ENCODE peak calls at places on chromosomes 5 and 9, in four cellular contexts. One of them, this sample, is unnamed.

GRCh38 chr5:36070687-36071571 is 4.2 kb upstream of the UGT3A2 start:
- ATAC-seq in Panc1: peak; percentile 66
- ATAC-seq in HCT116: no peak
- ATAC-seq in GM23338: no peak
- ATAC-seq in this sample: no peak

GRCh38 chr5:42718591-42718990 is 38.0 kb upstream of the CCDC152 start:
- ATAC-seq in Panc1: no peak
- ATAC-seq in HCT116: peak; percentile 27
- ATAC-seq in GM23338: no peak
- ATAC-seq in this sample: no peak

GRCh38 chr5:153084476-153084875 is 406.0 kb upstream of the GRIA1 start:
- ATAC-seq in Panc1: no peak
- ATAC-seq in HCT116: no peak
- ATAC-seq in GM23338: no peak
- ATAC-seq in this sample: no peak

GRCh38 chr9:24899463-24899862 is 353.8 kb upstream of the IZUMO3 start:
- ATAC-seq in Panc1: no peak
- ATAC-seq in HCT116: no peak
- ATAC-seq in GM23338: no peak
- ATAC-seq in this sample: no peak

GRCh38 chr5:120615967-120616645 is 152.0 kb downstream of the PRR16 start:
- ATAC-seq in Panc1: no peak
- ATAC-seq in HCT116: no peak
- ATAC-seq in GM23338: peak; percentile 94
- ATAC-seq in this sample: no peak

GRCh38 chr5:133780619-133781280 is 168.4 kb upstream of the FSTL4 start:
- ATAC-seq in Panc1: no peak
- ATAC-seq in HCT116: no peak
- ATAC-seq in GM23338: no peak
- ATAC-seq in this sample: no peak

GRCh38 chr9:134065720-134066419 is 2.0 kb downstream of the BRD3 start:
- ATAC-seq in Panc1: no peak
- ATAC-seq in HCT116: no peak
- ATAC-seq in GM23338: peak; percentile 10
- ATAC-seq in this sample: no peak

GRCh38 chr5:116388564-116389258 is 185.9 kb downstream of the SEMA6A start:
- ATAC-seq in Panc1: no peak
- ATAC-seq in HCT116: no peak
- ATAC-seq in GM23338: peak; percentile 89
- ATAC-seq in this sample: peak; percentile 56

GRCh38 chr5:81525690-81526089 is 131.8 kb upstream of the ACOT12 start:
- ATAC-seq in Panc1: no peak
- ATAC-seq in HCT116: no peak
- ATAC-seq in GM23338: no peak
- ATAC-seq in this sample: no peak

GRCh38 chr5:95961617-95962474 is at the start of gene ELL2:
- ATAC-seq in Panc1: peak; percentile 91
- ATAC-seq in HCT116: peak; percentile 84
- ATAC-seq in GM23338: peak; percentile 57
- ATAC-seq in this sample: peak; percentile 94

GRCh38 chr5:109099081-109099480 is 310.7 kb downstream of the PJA2 start:
- ATAC-seq in Panc1: no peak
- ATAC-seq in HCT116: no peak
- ATAC-seq in GM23338: no peak
- ATAC-seq in this sample: no peak

GRCh38 chr5:172869734-172870133 is 35.7 kb downstream of the ERGIC1 start:
- ATAC-seq in Panc1: no peak
- ATAC-seq in HCT116: no peak
- ATAC-seq in GM23338: no peak
- ATAC-seq in this sample: no peak

GRCh38 chr5:172868924-172869565 is 35.0 kb downstream of the ERGIC1 start:
- ATAC-seq in Panc1: peak; percentile 78
- ATAC-seq in HCT116: peak; percentile 74
- ATAC-seq in GM23338: no peak
- ATAC-seq in this sample: peak; percentile 83

GRCh38 chr5:172871561-172871960 is 37.5 kb downstream of the ERGIC1 start:
- ATAC-seq in Panc1: no peak
- ATAC-seq in HCT116: no peak
- ATAC-seq in GM23338: no peak
- ATAC-seq in this sample: no peak

GRCh38 chr5:172870807-172871431 is 36.9 kb downstream of the ERGIC1 start:
- ATAC-seq in Panc1: no peak
- ATAC-seq in HCT116: no peak
- ATAC-seq in GM23338: peak; percentile 11
- ATAC-seq in this sample: no peak

GRCh38 chr5:172870261-172870806 is 36.3 kb downstream of the ERGIC1 start:
- ATAC-seq in Panc1: no peak
- ATAC-seq in HCT116: no peak
- ATAC-seq in GM23338: no peak
- ATAC-seq in this sample: peak; percentile 33
- TF ChIP-seq POLR2AphosphoS5 in Panc1: no peak
- TF ChIP-seq POLR2AphosphoS5 in HCT116: no peak
- TF ChIP-seq POLR2AphosphoS5 in GM23338: no peak
- TF ChIP-seq POLR2AphosphoS5 in this sample: peak; percentile 95

DNA sequence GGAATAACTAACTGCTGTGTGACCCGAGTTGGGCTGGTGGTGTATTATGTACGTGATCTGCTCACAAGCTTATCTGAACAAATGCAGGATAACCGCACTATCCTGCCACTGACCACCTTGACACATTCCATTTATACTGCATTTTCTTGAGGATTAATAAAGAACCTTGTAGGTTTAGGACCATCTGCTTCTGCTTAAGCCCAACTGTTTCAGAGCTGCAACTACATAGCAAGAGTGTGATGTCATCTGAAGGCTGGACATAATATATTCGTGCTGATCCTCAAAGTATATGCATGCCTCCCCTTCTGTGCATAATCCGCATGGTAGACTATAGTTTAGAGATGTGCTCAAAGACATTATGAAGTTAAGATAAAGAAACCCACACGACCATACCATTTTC is 435.9 kb downstream of the BNC2 start:
- ATAC-seq in Panc1: no peak
- ATAC-seq in HCT116: no peak
- ATAC-seq in GM23338: no peak
- ATAC-seq in this sample: no peak
- H3K27ac ChIP-seq in Panc1: no peak overlapping the region
- H3K27ac ChIP-seq in HCT116: no peak overlapping the region
- H3K27ac ChIP-seq in GM23338: no peak overlapping the region
- H3K27ac ChIP-seq in this sample: no peak overlapping the region

GRCh38 chr5:73307645-73308346 is 134.8 kb downstream of the TMEM174 start:
- ATAC-seq in Panc1: no peak
- ATAC-seq in HCT116: no peak
- ATAC-seq in GM23338: no peak
- ATAC-seq in this sample: no peak

GRCh38 chr5:73312872-73313510 is 135.6 kb downstream of the FOXD1 start:
- ATAC-seq in Panc1: no peak
- ATAC-seq in HCT116: no peak
- ATAC-seq in GM23338: no peak
- ATAC-seq in this sample: no peak

GRCh38 chr5:73314395-73315195 is 134.0 kb downstream of the FOXD1 start:
- ATAC-seq in Panc1: no peak
- ATAC-seq in HCT116: no peak
- ATAC-seq in GM23338: no peak
- ATAC-seq in this sample: no peak

GRCh38 chr5:73312146-73312871 is 136.3 kb downstream of the FOXD1 start:
- ATAC-seq in Panc1: peak; percentile 57
- ATAC-seq in HCT116: peak; percentile 49
- ATAC-seq in GM23338: peak; percentile 52
- ATAC-seq in this sample: no peak

GRCh38 chr5:73311291-73312110 is 137.1 kb downstream of the FOXD1 start:
- ATAC-seq in Panc1: peak; percentile 66
- ATAC-seq in HCT116: peak; percentile 50
- ATAC-seq in GM23338: peak; percentile 82
- ATAC-seq in this sample: peak; percentile 67
- TF ChIP-seq POLR2AphosphoS5 in Panc1: no peak
- TF ChIP-seq POLR2AphosphoS5 in HCT116: no peak
- TF ChIP-seq POLR2AphosphoS5 in GM23338: no peak
- TF ChIP-seq POLR2AphosphoS5 in this sample: no peak

DNA sequence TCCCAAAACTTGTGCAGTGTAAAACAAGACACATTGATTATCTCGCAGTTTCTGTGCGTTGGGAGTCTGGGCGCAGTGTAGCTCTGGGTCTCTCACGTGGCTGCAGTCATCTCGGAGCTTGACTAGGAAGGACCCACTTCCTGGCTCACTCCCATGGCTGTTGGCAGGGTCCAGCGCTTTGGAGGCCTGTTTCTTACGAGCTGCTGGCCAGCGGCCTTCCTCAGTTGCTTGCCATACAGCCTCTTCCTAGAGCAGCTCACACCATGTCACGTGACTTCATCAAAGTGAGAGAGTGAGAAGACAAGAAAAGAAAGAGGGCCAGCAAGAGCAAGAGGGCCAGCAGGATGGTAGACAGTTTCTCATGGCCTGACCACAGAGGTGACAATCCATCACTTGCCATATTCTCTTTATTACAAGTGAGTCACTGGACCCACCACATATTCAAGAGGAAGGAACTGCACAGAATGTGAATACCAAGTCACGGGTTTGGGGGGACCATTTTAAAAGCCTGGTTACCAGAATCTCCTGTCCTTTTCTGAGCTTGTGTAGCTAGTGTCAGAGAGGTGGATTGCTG is 36.2 kb downstream of the MCCC2 start:
- ATAC-seq in Panc1: no peak
- ATAC-seq in HCT116: no peak
- ATAC-seq in GM23338: no peak
- ATAC-seq in this sample: no peak
- H3K27ac ChIP-seq in Panc1: no peak overlapping the region
- H3K27ac ChIP-seq in HCT116: no peak overlapping the region
- H3K27ac ChIP-seq in GM23338: no peak overlapping the region
- H3K27ac ChIP-seq in this sample: no peak overlapping the region

This sample was measured in gastroesophageal sphincter.